ENCODE peak calls at places on chromosomes 13 and 19, in five cellular contexts. C, P, U, M and S are unnamed samples.

GRCh38 chr13:113357529-113357928 is 6.4 kb downstream of the GRTP1 start:
- DNase-seq in C (no peak), U (no peak), P (no peak), M (no peak), S (no peak)

GRCh38 chr13:48346583-48346982 is 43.0 kb downstream of the RB1 start:
- DNase-seq in M (no peak), P (no peak), U (no peak), C (no peak), S (no peak)

GRCh38 chr13:102267191-102267590 is 134.7 kb downstream of the FGF14 start:
- DNase-seq in C (no peak), P (no peak), M (no peak), U (no peak), S (no peak)

GRCh38 chr13:31927219-31927653 is 104.3 kb upstream of the FRY start:
- DNase-seq in M (no peak), U (no peak), P (peak), C (no peak), S (no peak)

GRCh38 chr19:3249408-3249807 is 24.9 kb downstream of the CELF5 start:
- DNase-seq in C (no peak), P (peak), M (no peak), U (peak), S (peak)

GRCh38 chr13:86792153-86792651 is 879.0 kb upstream of the SLITRK5 start:
- DNase-seq in U (no peak), P (no peak), M (no peak), C (no peak), S (peak)

GRCh38 chr13:99955747-99956472 is 15.7 kb downstream of the ZIC5 start:
- DNase-seq in C (no peak), M (no peak), P (no peak), U (no peak), S (no peak)

GRCh38 chr19:45901432-45901903 is 945 bp downstream of the MYPOP start:
- DNase-seq in M (no peak), P (no peak), U (no peak), C (no peak), S (peak)

GRCh38 chr13:64446372-64446771 is 2783.8 kb downstream of the PCDH9 start:
- DNase-seq in U (no peak), M (no peak), C (no peak), P (no peak), S (peak)

GRCh38 chr13:102394158-102395053 is 7.4 kb downstream of the FGF14 start:
- DNase-seq in C (peak), U (peak), M (peak), P (no peak), S (peak)

GRCh38 chr19:48556163-48556562 is 4.2 kb downstream of the SULT2B1 start:
- DNase-seq in C (no peak), M (no peak), U (no peak), P (peak), S (no peak)
- H3K9ac ChIP-seq in C (no peak), M (no peak), U (no peak), P (no peak), S (no peak)

GRCh38 chr19:4695224-4695731 is 25.1 kb upstream of the MYDGF start:
- DNase-seq in U (no peak), M (no peak), C (no peak), P (no peak), S (no peak)
- TF ChIP-seq USF2 in U (no peak), M (no peak), C (no peak), P (no peak), S (no peak)

GRCh38 chr13:18995259-18995873 is 186.3 kb downstream of the TUBA3C start:
- DNase-seq in P (no peak), U (no peak), C (no peak), M (no peak), S (no peak)
- TF ChIP-seq YY1 in P (no peak), U (no peak), C (no peak), M (no peak), S (no peak)

DNA sequence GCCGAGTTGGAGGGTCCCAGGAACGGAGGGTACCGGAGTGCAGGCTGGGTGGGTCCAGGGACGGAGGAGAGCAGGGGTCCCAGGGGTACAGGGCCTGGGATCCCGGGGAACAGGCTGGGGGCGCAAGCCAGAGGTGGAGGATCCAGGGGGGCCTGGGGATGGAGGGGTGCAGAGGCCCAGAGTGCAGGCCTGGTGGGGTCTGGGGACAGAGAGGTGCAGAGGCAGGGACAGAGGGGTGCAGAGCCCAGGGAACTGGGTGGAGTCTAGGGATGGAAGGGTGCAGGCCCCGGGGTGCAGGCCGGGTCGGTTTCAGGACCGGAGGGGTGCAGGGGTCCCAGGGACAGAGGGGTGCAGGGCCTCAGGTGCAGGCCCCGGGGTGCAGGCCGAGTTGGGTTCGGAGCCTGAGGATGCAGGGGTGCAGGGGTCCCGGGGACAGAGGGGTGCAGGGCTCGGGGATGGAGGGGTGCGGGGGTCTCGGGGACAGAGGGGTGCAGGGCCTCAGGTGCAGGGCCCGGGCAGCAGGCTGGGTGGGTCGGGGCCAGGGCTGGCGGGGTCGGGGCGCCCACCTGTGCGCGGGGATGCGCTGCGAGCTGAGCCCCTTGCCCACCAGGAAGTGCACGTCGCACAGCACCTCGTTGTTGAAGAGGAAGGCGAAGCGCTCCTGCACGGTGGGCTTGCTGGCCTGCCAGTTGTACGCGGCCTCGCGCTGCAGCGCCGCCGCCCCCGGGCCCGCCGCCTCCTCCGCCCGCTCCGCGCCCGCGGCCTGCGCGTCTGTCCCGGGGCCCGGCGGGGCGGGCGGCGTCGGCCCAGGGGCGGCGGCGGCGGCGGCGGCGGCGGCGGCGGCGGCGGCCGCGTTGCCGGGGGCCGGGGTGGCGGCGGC is 543 bp downstream of the BTBD2 start:
- DNase-seq in C (no peak), M (no peak), U (peak), P (no peak), S (peak)
- H3K9ac ChIP-seq in C (peak), M (peak), U (peak), P (peak), S (peak)